ENCODE peak calls at places on chromosome 2, in five cellular contexts. T, O, K, L and W are unnamed samples.

GRCh38 chr2:118016911-118017310 is 3.0 kb upstream of the CCDC93 start:
- DNase-seq in T (no peak), O (no peak), K (no peak), L (no peak), W (no peak)

GRCh38 chr2:140586379-140586778 is 1544.4 kb downstream of the LRP1B start:
- DNase-seq in T (peak), O (peak), K (no peak), L (no peak), W (peak)

GRCh38 chr2:124970065-124970464 is 945.0 kb downstream of the CNTNAP5 start:
- DNase-seq in T (no peak), O (no peak), K (no peak), L (no peak), W (no peak)

GRCh38 chr2:219446101-219446504 is 11.5 kb downstream of the SPEG start:
- DNase-seq in T (peak), O (no peak), K (no peak), L (no peak), W (no peak)

GRCh38 chr2:237320801-237321563 is 93.0 kb downstream of the COL6A3 start:
- DNase-seq in T (peak), O (peak), K (peak), L (no peak), W (no peak)

GRCh38 chr2:20212871-20213503 is 11.9 kb downstream of the SDC1 start:
- DNase-seq in T (no peak), O (peak), K (no peak), L (no peak), W (no peak)

GRCh38 chr2:138175066-138175465 is 210.8 kb downstream of the HNMT start:
- DNase-seq in T (no peak), O (no peak), K (no peak), L (no peak), W (no peak)

GRCh38 chr2:160603771-160604510 is 110.3 kb upstream of the RBMS1 start:
- DNase-seq in T (no peak), O (no peak), K (no peak), L (no peak), W (no peak)

GRCh38 chr2:27001851-27002369 is 30.9 kb upstream of the TMEM214 start:
- DNase-seq in T (no peak), O (no peak), K (no peak), L (no peak), W (no peak)

GRCh38 chr2:239255643-239256042 is 145.2 kb downstream of the HDAC4 start:
- DNase-seq in T (no peak), O (peak), K (no peak), L (no peak), W (no peak)

GRCh38 chr2:121888189-121888557 is 132.7 kb downstream of the TSN start:
- DNase-seq in T (no peak), O (no peak), K (no peak), L (no peak), W (no peak)

GRCh38 chr2:223642496-223642895 is 40.3 kb upstream of the SCG2 start:
- DNase-seq in T (peak), O (no peak), K (no peak), L (no peak), W (no peak)

GRCh38 chr2:238240761-238241711 is 1.2 kb upstream of the HES6 start:
- DNase-seq in T (no peak), O (peak), K (peak), L (peak), W (no peak)

GRCh38 chr2:65018141-65018582 is 29.0 kb downstream of the SLC1A4 start:
- DNase-seq in T (no peak), O (no peak), K (peak), L (no peak), W (no peak)

GRCh38 chr2:112869258-112869842 is 32.8 kb upstream of the IL1B start:
- DNase-seq in T (peak), O (peak), K (peak), L (no peak), W (no peak)

GRCh38 chr2:8607591-8607990 is 74.3 kb upstream of the ID2 start:
- DNase-seq in T (peak), O (no peak), K (no peak), L (no peak), W (no peak)

GRCh38 chr2:200435379-200435778 is 74.5 kb downstream of the KCTD18 start:
- DNase-seq in T (peak), O (no peak), K (no peak), L (no peak), W (no peak)

GRCh38 chr2:201448067-201448466 is 3.2 kb downstream of the TRAK2 start:
- DNase-seq in T (no peak), O (no peak), K (no peak), L (no peak), W (no peak)

GRCh38 chr2:66281980-66282379 is 152.9 kb upstream of the MEIS1 start:
- DNase-seq in T (no peak), O (no peak), K (no peak), L (no peak), W (no peak)

GRCh38 chr2:22907330-22907729 is 477.6 kb upstream of the KLHL29 start:
- DNase-seq in T (no peak), O (no peak), K (no peak), L (no peak), W (no peak)

GRCh38 chr2:22901471-22901870 is 483.5 kb upstream of the KLHL29 start:
- DNase-seq in T (no peak), O (no peak), K (no peak), L (no peak), W (no peak)

GRCh38 chr2:22903616-22904015 is 481.4 kb upstream of the KLHL29 start:
- DNase-seq in T (no peak), O (no peak), K (no peak), L (no peak), W (no peak)

GRCh38 chr2:22902662-22903165 is 482.3 kb upstream of the KLHL29 start:
- DNase-seq in T (no peak), O (no peak), K (no peak), L (no peak), W (no peak)

DNA sequence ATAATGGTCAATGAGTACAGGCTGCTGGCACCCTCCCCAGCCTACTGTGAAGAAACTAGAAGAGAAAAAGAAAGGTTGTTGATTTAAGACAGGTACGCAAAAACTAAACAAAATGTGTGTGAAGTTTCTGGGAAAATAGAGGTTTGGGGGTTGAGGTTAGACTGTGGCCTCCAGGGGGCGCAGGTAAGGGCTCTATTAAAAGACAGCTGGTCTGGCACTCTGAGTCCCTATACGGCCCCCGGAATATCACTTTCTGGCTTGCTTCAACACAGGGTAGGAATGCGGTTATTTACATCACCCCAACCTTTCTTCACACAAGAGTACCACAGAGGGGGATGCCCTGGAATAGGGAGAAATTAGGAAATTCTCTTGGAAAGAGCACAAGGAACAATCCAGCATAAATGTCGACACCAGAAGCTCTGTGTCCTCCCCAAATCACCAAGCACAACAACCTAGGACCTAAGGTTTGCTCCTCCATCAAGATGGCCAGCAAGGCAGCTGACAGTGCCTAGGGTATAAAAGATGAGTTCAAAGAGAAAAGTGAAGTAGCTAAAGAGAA is 480.8 kb upstream of the KLHL29 start:
- DNase-seq in T (no peak), O (peak), K (peak), L (no peak), W (peak)
- TF ChIP-seq CTCF in T (peak), O (peak), K (peak), L (no peak), W (peak)

DNA sequence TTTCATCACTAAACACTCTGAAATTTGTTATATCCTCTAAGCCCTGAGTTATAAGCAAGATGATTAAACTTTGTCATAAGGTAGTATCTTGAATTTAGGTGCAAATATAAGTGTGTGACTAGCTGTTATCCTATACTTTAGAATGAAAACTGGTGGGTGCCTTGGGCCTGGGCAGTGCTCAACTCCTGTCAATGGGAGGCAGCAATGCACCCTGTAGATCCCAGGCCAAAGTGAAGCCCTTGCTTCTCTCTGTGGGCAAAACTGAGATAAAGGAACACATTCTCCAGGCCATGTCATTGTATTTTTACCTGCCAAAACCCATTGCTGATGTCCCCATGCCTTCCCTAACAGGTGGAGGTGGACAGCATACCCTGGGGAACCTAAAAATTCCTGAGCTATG is 525.2 kb downstream of the TNS1 start:
- DNase-seq in T (no peak), O (no peak), K (no peak), L (no peak), W (no peak)
- TF ChIP-seq CTCF in T (no peak), O (no peak), K (no peak), L (no peak), W (no peak)

GRCh38 chr2:85754313-85755095 is 713 bp downstream of the ATOH8 start:
- DNase-seq in T (peak), O (peak), K (no peak), L (peak), W (no peak)
- TF ChIP-seq CTCF in T (peak), O (no peak), K (peak), L (peak), W (no peak)

DNA sequence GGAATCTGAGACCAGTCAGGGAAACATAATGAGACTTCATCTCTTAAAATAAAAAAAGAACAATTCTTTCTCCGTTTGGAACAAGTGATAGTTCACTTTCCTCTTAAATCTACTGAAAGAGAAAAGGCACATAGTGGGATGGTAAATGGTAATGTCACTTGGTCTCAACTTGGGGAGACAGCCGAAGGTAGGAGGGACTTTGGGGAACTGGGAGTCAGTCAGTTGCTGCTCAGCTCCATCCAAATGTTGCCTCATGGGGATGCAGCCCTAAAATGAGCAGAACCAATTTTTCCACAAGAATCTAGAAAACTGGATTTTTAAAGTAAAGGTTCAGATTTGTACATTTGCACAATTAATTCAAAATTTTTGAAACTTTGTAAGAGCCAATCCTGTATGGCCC is 19.2 kb downstream of the RASGRP3 start:
- DNase-seq in T (no peak), O (no peak), K (no peak), L (no peak), W (no peak)
- TF ChIP-seq CTCF in T (no peak), O (no peak), K (no peak), L (no peak), W (no peak)

GRCh38 chr2:171432206-171432968 is 1.4 kb downstream of the METTL8 start:
- DNase-seq in T (no peak), O (no peak), K (no peak), L (no peak), W (no peak)

GRCh38 chr2:171432969-171433762 is 624 bp downstream of the METTL8 start:
- DNase-seq in T (peak), O (peak), K (no peak), L (peak), W (peak)

GRCh38 chr2:171436307-171436706 is 2.3 kb downstream of the DCAF17 start:
- DNase-seq in T (peak), O (no peak), K (no peak), L (no peak), W (no peak)

GRCh38 chr2:171434671-171434980 is 600 bp downstream of the DCAF17 start:
- DNase-seq in T (no peak), O (no peak), K (no peak), L (no peak), W (no peak)

GRCh38 chr2:171433763-171434670 is at the start of the genes DCAF17 and METTL8:
- DNase-seq in T (peak), O (peak), K (peak), L (peak), W (peak)
- TF ChIP-seq CTCF in T (no peak), O (peak), K (peak), L (peak), W (peak)

GRCh38 chr2:43045866-43046265 is 180.5 kb downstream of the ZFP36L2 start:
- DNase-seq in T (no peak), O (no peak), K (no peak), L (no peak), W (no peak)
- TF ChIP-seq CTCF in T (no peak), O (no peak), K (no peak), L (no peak), W (no peak)

GRCh38 chr2:45029215-45029614 is 20.0 kb upstream of the SIX2 start:
- DNase-seq in T (peak), O (no peak), K (peak), L (no peak), W (no peak)

GRCh38 chr2:45028276-45028675 is 19.0 kb upstream of the SIX2 start:
- DNase-seq in T (no peak), O (no peak), K (no peak), L (no peak), W (no peak)

GRCh38 chr2:45020439-45020838 is 11.2 kb upstream of the SIX2 start:
- DNase-seq in T (no peak), O (no peak), K (no peak), L (no peak), W (no peak)

GRCh38 chr2:45027051-45027450 is 17.8 kb upstream of the SIX2 start:
- DNase-seq in T (no peak), O (no peak), K (no peak), L (no peak), W (no peak)

DNA sequence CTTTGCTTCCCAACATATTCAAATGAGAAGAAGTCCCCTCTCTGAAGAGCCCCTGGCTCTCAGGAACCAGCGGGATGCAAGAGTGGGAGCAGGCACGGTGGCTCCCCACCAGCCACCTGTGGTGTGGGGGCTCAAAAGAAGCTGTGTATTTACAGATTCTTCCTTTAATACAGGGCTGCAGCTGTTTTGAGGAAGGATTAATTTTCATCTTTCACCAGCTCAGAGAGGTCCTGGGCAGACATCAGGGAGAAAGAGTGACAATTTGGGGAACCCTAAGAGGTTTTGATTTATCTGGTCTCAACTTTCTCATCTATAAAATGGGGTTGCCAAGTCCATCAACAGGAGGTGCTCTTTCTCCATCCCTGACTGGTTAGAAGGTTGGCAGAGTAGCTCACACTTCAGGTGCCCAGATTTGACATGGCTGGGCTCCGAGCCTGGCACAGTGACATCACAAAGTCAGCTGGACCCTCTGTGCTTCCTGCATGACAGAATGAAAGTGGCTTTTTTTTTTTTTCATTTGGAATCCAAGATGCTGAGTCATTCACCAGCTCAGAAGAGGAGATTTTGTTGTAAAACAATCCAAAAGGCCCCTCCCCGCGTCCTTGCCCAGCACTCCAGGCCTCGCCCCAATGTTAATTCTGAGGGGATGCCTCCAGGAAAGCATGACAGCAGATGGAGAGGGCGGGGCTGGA is 15.5 kb upstream of the SIX2 start:
- DNase-seq in T (peak), O (no peak), K (peak), L (no peak), W (no peak)
- TF ChIP-seq CTCF in T (peak), O (no peak), K (no peak), L (no peak), W (no peak)